ENCODE peak calls at places on chromosomes 11 and 22, in seven cellular contexts. K, Z, O, Y, U, C and L are unnamed samples.

GRCh38 chr11:122717264-122717867 is 61.8 kb downstream of the UBASH3B start:
- ATAC-seq in K (peak; percentile 85), Z (peak; percentile 87), O (no peak), Y (no peak), U (peak; percentile 80), C (peak; percentile 65), L (peak; percentile 55)

GRCh38 chr11:121293276-121293569 is 652 bp downstream of the SC5D start:
- ATAC-seq in K (no peak), Z (no peak), O (no peak), Y (no peak), U (peak; percentile 1), C (peak; percentile 16), L (no peak)

GRCh38 chr22:38705235-38706100 is at the start of gene GTPBP1:
- ATAC-seq in K (peak; percentile 84), Z (peak; percentile 83), O (peak; percentile 83), Y (peak; percentile 88), U (peak; percentile 82), C (peak; percentile 80), L (peak; percentile 88)

GRCh38 chr11:88384678-88385015 is 47.1 kb upstream of the CTSC start:
- ATAC-seq in K (no peak), Z (no peak), O (no peak), Y (no peak), U (no peak), C (no peak), L (no peak)

GRCh38 chr11:27313157-27313821 is 49.7 kb downstream of the CCDC34 start:
- ATAC-seq in K (no peak), Z (no peak), O (no peak), Y (no peak), U (no peak), C (no peak), L (no peak)

GRCh38 chr11:70372076-70372475 is 26.3 kb upstream of the CTTN start:
- ATAC-seq in K (no peak), Z (no peak), O (no peak), Y (no peak), U (no peak), C (no peak), L (no peak)

GRCh38 chr11:109547356-109548027 is 125.5 kb downstream of the C11orf87 start:
- ATAC-seq in K (no peak), Z (no peak), O (peak; percentile 89), Y (no peak), U (no peak), C (no peak), L (no peak)

GRCh38 chr11:131391161-131391560 is 20.7 kb downstream of the NTM start:
- ATAC-seq in K (no peak), Z (no peak), O (no peak), Y (no peak), U (no peak), C (no peak), L (no peak)

GRCh38 chr22:31574015-31574670 is 77.8 kb downstream of the SFI1 start:
- ATAC-seq in K (no peak), Z (no peak), O (no peak), Y (no peak), U (no peak), C (no peak), L (no peak)

GRCh38 chr11:68549789-68550484 is 89.4 kb downstream of the PPP6R3 start:
- ATAC-seq in K (no peak), Z (peak; percentile 48), O (no peak), Y (no peak), U (peak; percentile 41), C (no peak), L (no peak)

GRCh38 chr22:33909075-33909458 is 11.2 kb downstream of the LARGE1 start:
- ATAC-seq in K (no peak), Z (no peak), O (no peak), Y (peak; percentile 81), U (no peak), C (no peak), L (no peak)

GRCh38 chr11:85182437-85183109 is 444.6 kb downstream of the DLG2 start:
- ATAC-seq in K (no peak), Z (no peak), O (peak; percentile 57), Y (no peak), U (peak; percentile 73), C (no peak), L (no peak)